ENCODE peak calls at places on chromosomes 4 and X, in four cellular contexts. M is neural progenitor cell, E is body of pancreas, A is PC-3. S is an unnamed sample.

GRCh38 chrX:101659601-101660063 is at the start of gene ARMCX2:
- DNase-seq in M (peak), A (no peak), E (peak), S (peak)

GRCh38 chr4:162959056-162959455 is 207.6 kb downstream of the NAF1 start:
- DNase-seq in A (peak), M (peak), E (no peak), S (peak)

GRCh38 chr4:53716011-53716410 is 124.7 kb upstream of the LNX1 start:
- DNase-seq in A (no peak), M (no peak), E (no peak), S (no peak)

GRCh38 chr4:76748649-76749048 is 149.3 kb downstream of the SOWAHB start:
- DNase-seq in A (peak), E (peak), M (peak), S (peak)

GRCh38 chrX:2690856-2691542 is at the start of gene CD99:
- DNase-seq in E (peak), M (peak), A (peak), S (peak)

GRCh38 chr4:95551653-95552052 is 2.9 kb upstream of the UNC5C start:
- DNase-seq in A (no peak), E (no peak), M (no peak), S (no peak)

GRCh38 chr4:3724319-3725231 is 41.6 kb upstream of the ADRA2C start:
- DNase-seq in M (peak), A (no peak), E (no peak), S (no peak)

GRCh38 chrX:42098897-42099296 is 175.5 kb upstream of the CASK start:
- DNase-seq in E (no peak), A (no peak), M (no peak), S (peak)

GRCh38 chrX:20056704-20057103 is 60.0 kb downstream of the MAP7D2 start:
- DNase-seq in E (no peak), A (peak), M (peak), S (no peak)

GRCh38 chr4:1234811-1235292 is 14.1 kb downstream of the CTBP1 start:
- DNase-seq in M (no peak), E (peak), A (no peak), S (no peak)

GRCh38 chr4:121794505-121795192 is 6.5 kb upstream of the EXOSC9 start:
- DNase-seq in A (no peak), M (no peak), E (no peak), S (peak)

GRCh38 chr4:2362286-2363055 is 56.0 kb downstream of the ZFYVE28 start:
- DNase-seq in A (no peak), M (no peak), E (no peak), S (no peak)

GRCh38 chr4:48108309-48109073 is 25.6 kb downstream of the TXK start:
- DNase-seq in A (no peak), E (no peak), M (no peak), S (no peak)

GRCh38 chrX:149539283-149540132 is 1.3 kb upstream of the EOLA1 start:
- DNase-seq in A (peak), E (peak), M (peak), S (peak)

GRCh38 chrX:30521440-30522182 is 56.0 kb downstream of the TASL start:
- DNase-seq in E (no peak), M (peak), A (peak), S (peak)

GRCh38 chrX:10939384-10939783 is 171.7 kb upstream of the HCCS start:
- DNase-seq in M (no peak), A (peak), E (no peak), S (no peak)

GRCh38 chr4:24476209-24476781 is 108.1 kb downstream of the DHX15 start:
- DNase-seq in M (peak), E (no peak), A (peak), S (peak)

GRCh38 chr4:140497776-140498636 is at the start of gene MGAT4D:
- DNase-seq in E (no peak), M (peak), A (no peak), S (peak)

GRCh38 chrX:13048265-13048664 is 3.8 kb upstream of the FAM9C start:
- DNase-seq in M (no peak), E (no peak), A (peak), S (no peak)

GRCh38 chr4:3217771-3218170 is 31.2 kb upstream of the MSANTD1 start:
- DNase-seq in A (no peak), E (no peak), M (no peak), S (no peak)

GRCh38 chr4:95963456-95963855 is 123.6 kb downstream of the PDHA2 start:
- DNase-seq in A (peak), E (no peak), M (no peak), S (no peak)

GRCh38 chrX:107676559-107677378 is 48.5 kb downstream of the PRPS1 start:
- DNase-seq in M (no peak), E (peak), A (peak), S (peak)

GRCh38 chr4:30839583-30840520 is 119.7 kb downstream of the PCDH7 start:
- DNase-seq in M (no peak), E (no peak), A (peak), S (peak)

GRCh38 chrX:12304261-12304660 is 166.0 kb downstream of the FRMPD4 start:
- DNase-seq in A (no peak), E (no peak), M (no peak), S (peak)

GRCh38 chr4:146957252-146957651 is 11.6 kb upstream of the TTC29 start:
- DNase-seq in M (no peak), A (peak), E (no peak), S (peak)

GRCh38 chr4:102311912-102312311 is 33.4 kb downstream of the SLC39A8 start:
- DNase-seq in A (no peak), M (no peak), E (no peak), S (no peak)

GRCh38 chr4:48778431-48779094 is 1.5 kb downstream of the FRYL start:
- DNase-seq in M (no peak), E (no peak), A (peak), S (peak)

GRCh38 chrX:16643160-16643559 is 6.8 kb upstream of the S100G start:
- DNase-seq in E (no peak), A (no peak), M (no peak), S (no peak)
- H3K27ac ChIP-seq in E (no peak), A (no peak), M (no peak), S (no peak)

GRCh38 chrX:120308558-120308957 is 2.7 kb downstream of the TMEM255A start:
- DNase-seq in E (no peak), M (peak), A (no peak), S (no peak)

GRCh38 chrX:120308959-120309872 is 2.0 kb downstream of the TMEM255A start:
- DNase-seq in A (peak), M (peak), E (peak), S (peak)

GRCh38 chrX:120311632-120312000 is 355 bp upstream of the TMEM255A start:
- DNase-seq in M (no peak), E (no peak), A (no peak), S (no peak)

GRCh38 chrX:120310861-120311631 is at the start of gene TMEM255A:
- DNase-seq in A (no peak), M (peak), E (no peak), S (peak)

GRCh38 chrX:120309873-120310730 is 1.2 kb downstream of the TMEM255A start:
- DNase-seq in E (no peak), M (peak), A (peak), S (no peak)
- H3K4me3 ChIP-seq in E (no peak), M (peak), A (peak), S (peak)

GRCh38 chrX:96386325-96386724 is 298.3 kb upstream of the DIAPH2 start:
- DNase-seq in A (no peak), M (no peak), E (no peak), S (no peak)
- H3K27ac ChIP-seq in A (no peak), M (no peak), E (no peak), S (no peak)

DNA sequence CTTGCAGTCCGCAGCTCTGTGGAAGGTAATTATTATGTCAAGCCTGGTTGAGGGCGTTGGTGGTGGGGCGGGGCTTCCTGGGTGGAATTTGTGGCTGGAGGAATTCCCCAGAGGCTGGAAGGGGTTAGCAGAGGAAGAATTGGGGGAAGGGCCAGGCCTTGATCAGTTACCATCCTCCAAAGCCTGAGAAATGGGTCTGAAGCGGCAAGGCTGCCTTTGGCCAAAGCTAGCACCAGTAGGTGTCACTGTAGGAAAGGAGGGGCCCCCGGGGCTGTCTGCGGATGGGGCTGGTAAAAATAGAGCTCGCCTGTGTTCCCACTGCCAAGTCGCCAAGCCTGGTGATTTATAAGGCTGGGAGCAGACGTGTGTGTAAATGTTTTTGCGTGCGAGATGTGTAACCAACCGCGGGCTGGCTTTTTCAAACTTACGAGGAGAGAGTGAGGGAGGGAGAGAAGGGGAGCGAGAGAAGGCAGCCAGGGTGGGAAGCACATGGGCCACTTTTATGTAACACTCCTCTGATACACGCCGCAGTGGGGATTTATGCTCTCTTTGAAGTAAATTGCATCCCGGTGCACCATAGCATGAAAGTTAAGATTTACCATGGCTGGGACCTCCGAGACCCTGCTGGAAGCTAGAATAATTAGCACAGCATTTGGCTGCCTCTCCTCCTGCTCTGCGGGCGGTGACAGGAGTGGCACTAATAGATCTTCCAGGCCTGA is 366.9 kb downstream of the BCOR start:
- DNase-seq in A (peak), E (peak), M (peak), S (peak)
- H3K4me3 ChIP-seq in A (peak), E (no peak), M (no peak), S (no peak)

S was measured in cardiac muscle cell.